ENCODE peak calls at places on chromosome 9, in ten cellular contexts. X is nephron progenitor cell; U is AG04450; B is fibroblast of pulmonary artery; P is Calu3; M is CD4-positive, alpha-beta T cell; Q is dorsolateral prefrontal cortex; G is Peyer's patch; F is WTC11; Z is CD8-positive, alpha-beta T cell. W is an unnamed sample.

GRCh38 chr9:133306242-133307194 is 29.5 kb downstream of the SURF6 start:
- DNase-seq in M (no peak), Q (no peak), B (no peak), F (no peak), G (no peak), Z (no peak), X (no peak), U (no peak), P (no peak), W (no peak)

GRCh38 chr9:22053178-22053577 is 44.1 kb upstream of the CDKN2B start:
- DNase-seq in P (no peak), Q (no peak), M (no peak), F (no peak), U (no peak), Z (no peak), X (no peak), G (no peak), B (peak), W (no peak)

GRCh38 chr9:137492464-137493162 is 33.5 kb upstream of the NSMF start:
- DNase-seq in Q (no peak), M (no peak), B (no peak), G (no peak), U (no peak), F (peak), X (no peak), P (no peak), Z (no peak), W (peak)

GRCh38 chr9:137758067-137758466 is 119.5 kb upstream of the CACNA1B start:
- DNase-seq in Q (no peak), X (no peak), P (no peak), M (no peak), U (no peak), B (no peak), G (peak), Z (no peak), F (no peak), W (no peak)

GRCh38 chr9:33162721-33163311 is 4.3 kb downstream of the B4GALT1 start:
- DNase-seq in P (no peak), Z (no peak), Q (no peak), X (no peak), U (no peak), F (no peak), B (peak), M (no peak), G (peak), W (no peak)

GRCh38 chr9:91951944-91952520 is 2.0 kb upstream of the ROR2 start:
- DNase-seq in F (no peak), Q (no peak), P (no peak), X (no peak), M (no peak), Z (no peak), B (peak), U (no peak), G (no peak), W (no peak)

GRCh38 chr9:87309236-87309635 is 188.4 kb upstream of the DAPK1 start:
- DNase-seq in Z (no peak), U (no peak), X (no peak), B (no peak), F (no peak), G (no peak), P (no peak), Q (no peak), M (no peak), W (no peak)

GRCh38 chr9:134533850-134534585 is 107.6 kb upstream of the COL5A1 start:
- DNase-seq in M (no peak), X (no peak), Q (no peak), U (no peak), B (no peak), G (no peak), F (no peak), P (no peak), Z (no peak), W (no peak)

GRCh38 chr9:87497604-87498045 is at the start of gene DAPK1:
- DNase-seq in B (peak), Q (no peak), G (peak), P (peak), X (peak), M (no peak), F (peak), Z (no peak), U (no peak), W (peak)

GRCh38 chr9:72128526-72128925 is 20.7 kb upstream of the GDA start:
- DNase-seq in M (no peak), U (no peak), P (no peak), Z (no peak), G (no peak), F (no peak), X (no peak), Q (no peak), B (no peak), W (no peak)

GRCh38 chr9:96071245-96072124 is 196.0 kb downstream of the ERCC6L2 start:
- DNase-seq in B (peak), M (no peak), P (peak), Z (no peak), U (no peak), G (no peak), F (peak), X (no peak), Q (no peak), W (peak)

GRCh38 chr9:115808695-115809094 is 344.9 kb upstream of the PAPPA start:
- DNase-seq in B (peak), P (no peak), Z (no peak), M (no peak), Q (no peak), U (peak), F (no peak), X (no peak), G (no peak), W (no peak)

GRCh38 chr9:123406016-123406415 is 50.0 kb downstream of the CRB2 start:
- DNase-seq in Q (no peak), F (no peak), B (no peak), U (no peak), P (no peak), M (no peak), G (no peak), Z (no peak), X (no peak), W (no peak)

GRCh38 chr9:38641985-38642864 is 21.8 kb upstream of the ANKRD18A start:
- DNase-seq in F (peak), Q (no peak), P (peak), X (peak), Z (no peak), B (peak), G (peak), U (peak), M (no peak), W (peak)

GRCh38 chr9:84778537-84778936 is 109.0 kb downstream of the NTRK2 start:
- DNase-seq in B (no peak), U (no peak), P (no peak), M (no peak), Z (no peak), G (no peak), F (no peak), Q (no peak), X (no peak), W (no peak)

GRCh38 chr9:34377402-34377741 is 674 bp upstream of the MYORG start:
- DNase-seq in G (peak), Z (no peak), P (peak), F (peak), B (no peak), X (peak), M (no peak), U (no peak), Q (no peak), W (peak)

GRCh38 chr9:109436071-109436470 is 62.0 kb downstream of the PTPN3 start:
- DNase-seq in X (no peak), Q (no peak), P (no peak), F (no peak), M (no peak), G (no peak), Z (no peak), U (no peak), B (no peak), W (no peak)

GRCh38 chr9:137301086-137301947 is 754 bp downstream of the NRARP start:
- DNase-seq in P (peak), U (no peak), G (no peak), B (peak), Q (no peak), F (peak), X (peak), Z (no peak), M (no peak), W (no peak)

GRCh38 chr9:130478731-130479575 is 34.2 kb downstream of the ASS1 start:
- DNase-seq in P (no peak), F (no peak), G (no peak), B (no peak), X (peak), M (no peak), Q (no peak), Z (no peak), U (no peak), W (no peak)

GRCh38 chr9:19988281-19988680 is 199.4 kb upstream of the SLC24A2 start:
- DNase-seq in X (no peak), F (no peak), Q (no peak), M (no peak), U (no peak), G (no peak), P (no peak), Z (no peak), B (no peak), W (no peak)

GRCh38 chr9:15482146-15482545 is 28.6 kb downstream of the PSIP1 start:
- DNase-seq in Z (no peak), U (no peak), G (no peak), B (peak), F (no peak), P (no peak), Q (no peak), M (no peak), X (no peak), W (no peak)

GRCh38 chr9:69236188-69236587 is 62.1 kb downstream of the TJP2 start:
- DNase-seq in P (no peak), B (no peak), Z (no peak), Q (no peak), G (no peak), X (no peak), F (no peak), U (no peak), M (no peak), W (no peak)

GRCh38 chr9:93345630-93346239 is 105.8 kb upstream of the FAM120A start:
- DNase-seq in U (no peak), G (no peak), B (no peak), P (no peak), M (no peak), F (no peak), Q (no peak), Z (no peak), X (no peak), W (no peak)

GRCh38 chr9:38026021-38026809 is 42.8 kb downstream of the SHB start:
- DNase-seq in U (peak), Z (no peak), F (no peak), X (no peak), B (peak), Q (no peak), G (no peak), M (no peak), P (peak), W (peak)

GRCh38 chr9:36937346-36937745 is 96.7 kb downstream of the PAX5 start:
- DNase-seq in X (no peak), F (no peak), M (no peak), Q (no peak), Z (no peak), B (no peak), P (no peak), G (no peak), U (no peak), W (no peak)

GRCh38 chr9:107653263-107653821 is 163.8 kb upstream of the KLF4 start:
- DNase-seq in Q (no peak), B (no peak), G (no peak), F (no peak), X (no peak), U (no peak), M (no peak), Z (no peak), P (no peak), W (no peak)

GRCh38 chr9:134178394-134178780 is 14.0 kb upstream of the RNU6ATAC start:
- DNase-seq in X (no peak), F (no peak), Z (no peak), B (no peak), Q (no peak), U (no peak), P (no peak), M (no peak), G (no peak), W (no peak)

GRCh38 chr9:90964101-90965020 is 162.7 kb downstream of the SYK start:
- DNase-seq in P (no peak), G (peak), X (peak), U (no peak), M (no peak), F (peak), B (no peak), Z (no peak), Q (no peak), W (no peak)

GRCh38 chr9:119963798-119964372 is 594.6 kb upstream of the BRINP1 start:
- DNase-seq in G (no peak), B (peak), Z (no peak), Q (no peak), M (no peak), P (peak), U (peak), F (peak), X (peak), W (peak)

GRCh38 chr9:31372796-31373587 is 1011.5 kb upstream of the ACO1 start:
- DNase-seq in U (no peak), Q (no peak), P (no peak), Z (no peak), F (no peak), B (peak), M (no peak), G (no peak), X (no peak), W (peak)

GRCh38 chr9:89508951-89509607 is 11.2 kb upstream of the SEMA4D start:
- DNase-seq in B (no peak), X (no peak), P (no peak), M (no peak), U (no peak), F (no peak), G (no peak), Q (no peak), Z (no peak), W (no peak)

GRCh38 chr9:89814340-89815040 is 209.7 kb downstream of the GADD45G start:
- DNase-seq in F (no peak), Z (no peak), X (peak), B (peak), M (no peak), U (no peak), P (no peak), Q (no peak), G (no peak), W (no peak)

GRCh38 chr9:77215874-77216273 is 38.5 kb downstream of the VPS13A start:
- DNase-seq in X (no peak), M (no peak), Z (no peak), B (peak), U (no peak), F (no peak), Q (no peak), G (no peak), P (no peak), W (no peak)

GRCh38 chr9:133589454-133590227 is 19.5 kb downstream of the FAM163B start:
- DNase-seq in G (no peak), P (no peak), B (no peak), F (peak), U (no peak), X (no peak), M (peak), Q (no peak), Z (peak), W (no peak)

GRCh38 chr9:95515272-95516113 is 1.3 kb downstream of the PTCH1 start:
- DNase-seq in X (peak), F (peak), Z (no peak), G (no peak), P (peak), B (no peak), U (no peak), M (no peak), Q (no peak), W (no peak)

GRCh38 chr9:19992556-19992955 is 203.7 kb upstream of the SLC24A2 start:
- DNase-seq in G (no peak), Q (no peak), P (no peak), X (no peak), U (no peak), Z (no peak), M (no peak), B (no peak), F (no peak), W (no peak)

GRCh38 chr9:132244582-132245455 is 83.0 kb downstream of the NTNG2 start:
- DNase-seq in M (no peak), Z (no peak), U (no peak), Q (no peak), G (no peak), F (no peak), P (no peak), X (peak), B (peak), W (no peak)

GRCh38 chr9:132241483-132241839 is 79.6 kb downstream of the NTNG2 start:
- DNase-seq in G (no peak), X (no peak), B (no peak), Q (no peak), Z (no peak), M (no peak), F (no peak), U (no peak), P (no peak), W (no peak)

GRCh38 chr9:132242621-132243155 is 80.8 kb downstream of the NTNG2 start:
- DNase-seq in P (no peak), G (no peak), M (no peak), B (no peak), Q (no peak), X (peak), F (no peak), U (no peak), Z (no peak), W (no peak)

GRCh38 chr9:132241840-132242620 is 80.2 kb downstream of the NTNG2 start:
- DNase-seq in M (peak), F (no peak), U (no peak), Q (peak), Z (peak), P (no peak), X (peak), B (no peak), G (peak), W (no peak)

GRCh38 chr9:132243156-132244074 is 81.6 kb downstream of the NTNG2 start:
- DNase-seq in B (no peak), M (no peak), F (no peak), G (no peak), Z (no peak), X (no peak), P (no peak), U (no peak), Q (peak), W (no peak)
- TF ChIP-seq CTCF in B (no peak), M (no peak), F (no peak), G (no peak), Z (no peak), X (no peak), P (no peak), U (no peak), Q (no peak), W (no peak)

DNA sequence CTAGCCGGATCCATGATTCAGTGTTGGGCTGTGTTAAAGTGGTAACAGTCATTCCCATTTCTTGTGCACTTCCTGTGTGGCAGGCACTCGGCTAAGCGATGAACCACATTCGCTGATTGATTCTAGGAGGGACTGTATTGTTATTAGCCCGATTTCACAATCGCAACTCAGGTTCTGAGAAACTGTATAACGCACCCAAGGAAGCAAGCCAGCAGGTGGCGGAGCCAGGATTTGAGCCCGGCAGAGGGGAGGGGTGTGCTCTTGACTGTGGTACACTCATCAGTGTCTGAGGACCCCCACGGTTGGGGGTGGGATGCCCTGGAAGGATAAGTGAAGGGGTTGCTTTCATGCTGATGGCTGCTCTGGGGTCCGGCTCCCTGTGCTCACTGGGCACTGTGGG is 34.7 kb downstream of the LRSAM1 start:
- DNase-seq in M (no peak), X (no peak), P (no peak), G (no peak), B (no peak), U (no peak), Z (no peak), Q (no peak), F (no peak), W (no peak)
- TF ChIP-seq CTCF in M (no peak), X (no peak), P (no peak), G (no peak), B (no peak), U (no peak), Z (no peak), Q (no peak), F (no peak), W (no peak)

GRCh38 chr9:126631254-126631653 is 17.5 kb downstream of the LMX1B start:
- DNase-seq in F (no peak), Q (no peak), Z (no peak), M (no peak), G (no peak), P (no peak), B (no peak), U (no peak), X (peak), W (no peak)
- TF ChIP-seq CTCF in F (no peak), Q (no peak), Z (no peak), M (no peak), G (no peak), P (no peak), B (no peak), U (no peak), X (no peak), W (no peak)

GRCh38 chr9:86277072-86277471 is 5.3 kb downstream of the ISCA1 start:
- DNase-seq in X (no peak), B (no peak), Z (no peak), U (no peak), F (no peak), M (no peak), P (no peak), Q (no peak), G (no peak), W (no peak)
- TF ChIP-seq CTCF in X (no peak), B (no peak), Z (no peak), U (no peak), F (no peak), M (no peak), P (no peak), Q (no peak), G (no peak), W (no peak)

GRCh38 chr9:128895556-128895955 is 13.6 kb downstream of the LRRC8A start:
- DNase-seq in Z (no peak), M (no peak), B (no peak), X (no peak), P (no peak), U (no peak), Q (no peak), G (no peak), F (peak), W (no peak)
- TF ChIP-seq CTCF in Z (no peak), M (no peak), B (no peak), X (no peak), P (no peak), U (no peak), Q (no peak), G (no peak), F (no peak), W (no peak)